ENCODE peak calls at places on chromosomes 6 and 20, in six cellular contexts. D, Q, K, Z, J and N are unnamed samples.
A peak's percentile ranks its signal among the peaks of the same experiment; 100 is the strongest.

GRCh38 chr6:49988900-49989299 is 19.5 kb upstream of the DEFB113 start:
- DNase-seq in Z (no peak), Q (no peak), J (no peak), K (no peak), D (no peak), N (no peak)

GRCh38 chr6:37048851-37049734 is 43.6 kb downstream of the FGD2 start:
- DNase-seq in D (no peak), Z (no peak), J (peak; percentile 95), Q (peak; percentile 78), K (peak; percentile 70), N (peak; percentile 84)

GRCh38 chr6:93343476-93343875 is 75.9 kb downstream of the EPHA7 start:
- DNase-seq in Z (no peak), D (no peak), K (no peak), J (no peak), Q (no peak), N (no peak)

GRCh38 chr6:105318660-105319059 is 84.2 kb downstream of the PREP start:
- DNase-seq in D (no peak), J (peak; percentile 51), K (peak; percentile 78), Z (no peak), Q (no peak), N (peak; percentile 21)

GRCh38 chr6:4640139-4640538 is 136.1 kb upstream of the CDYL start:
- DNase-seq in J (peak; percentile 89), Q (no peak), K (peak; percentile 36), Z (no peak), D (no peak), N (peak; percentile 32)

GRCh38 chr6:68326762-68327161 is 308.3 kb upstream of the ADGRB3 start:
- DNase-seq in Q (no peak), K (no peak), D (no peak), J (no peak), Z (no peak), N (no peak)

GRCh38 chr20:44066645-44067606 is 120.1 kb downstream of the JPH2 start:
- DNase-seq in J (no peak), Q (no peak), D (peak; percentile 48), K (no peak), Z (no peak), N (no peak)

GRCh38 chr6:79269877-79270276 is 35.4 kb upstream of the HMGN3 start:
- DNase-seq in Z (no peak), D (no peak), K (peak; percentile 80), J (peak; percentile 43), Q (no peak), N (peak; percentile 71)

GRCh38 chr6:12007915-12008286 is 4.2 kb upstream of the HIVEP1 start:
- DNase-seq in Z (no peak), J (no peak), K (no peak), Q (no peak), D (no peak), N (no peak)

GRCh38 chr6:15501806-15502450 is 160.9 kb downstream of the DTNBP1 start:
- DNase-seq in J (peak; percentile 81), Z (peak; percentile 80), K (peak; percentile 70), D (no peak), Q (no peak), N (peak; percentile 78)

GRCh38 chr6:162976141-162976540 is 248.4 kb downstream of the PACRG start:
- DNase-seq in Z (no peak), Q (no peak), D (no peak), J (no peak), K (no peak), N (no peak)

GRCh38 chr20:53412600-53413187 is 180.9 kb downstream of the ZNF217 start:
- DNase-seq in Q (no peak), D (no peak), K (no peak), Z (no peak), J (no peak), N (no peak)

GRCh38 chr6:52317841-52318581 is 33.5 kb upstream of the MCM3 start:
- DNase-seq in J (peak; percentile 61), D (no peak), Q (no peak), Z (no peak), K (peak; percentile 30), N (peak; percentile 68)

GRCh38 chr20:63567382-63568169 is 6.5 kb downstream of the HELZ2 start:
- DNase-seq in J (no peak), Z (no peak), Q (peak; percentile 62), D (no peak), K (no peak), N (no peak)

GRCh38 chr6:69732640-69733039 is 64.2 kb downstream of the LMBRD1 start:
- DNase-seq in K (no peak), J (no peak), Z (no peak), Q (no peak), D (no peak), N (peak; percentile 31)

GRCh38 chr20:45407067-45407745 is 883 bp upstream of the DBNDD2 start:
- DNase-seq in K (peak; percentile 21), Z (peak; percentile 58), Q (no peak), J (no peak), D (peak; percentile 65), N (peak; percentile 31)

GRCh38 chr6:134060491-134061106 is 8.2 kb upstream of the SLC2A12 start:
- DNase-seq in J (peak; percentile 79), K (peak; percentile 83), Q (no peak), D (no peak), Z (no peak), N (peak; percentile 84)

GRCh38 chr20:42067174-42067573 is 449.0 kb upstream of the CHD6 start:
- DNase-seq in J (no peak), Z (no peak), Q (no peak), D (no peak), K (no peak), N (no peak)

GRCh38 chr20:19889011-19889953 is 127.9 kb upstream of the NAA20 start:
- DNase-seq in Z (peak; percentile 71), Q (no peak), J (peak; percentile 76), D (no peak), K (peak; percentile 91), N (peak; percentile 82)

GRCh38 chr6:34239240-34239825 is 2.7 kb downstream of the HMGA1 start:
- DNase-seq in K (no peak), Z (peak; percentile 8), D (no peak), Q (no peak), J (no peak), N (no peak)

GRCh38 chr20:6663751-6664388 is 103.6 kb upstream of the BMP2 start:
- DNase-seq in Z (no peak), J (no peak), Q (no peak), D (no peak), K (peak; percentile 23), N (no peak)

GRCh38 chr6:112665815-112666214 is 318.7 kb downstream of the RFPL4B start:
- DNase-seq in D (no peak), Q (no peak), K (peak; percentile 61), Z (no peak), J (peak; percentile 77), N (peak; percentile 10)

GRCh38 chr6:28988536-28989415 is 16.3 kb downstream of the ZNF311 start:
- DNase-seq in Q (peak; percentile 74), D (peak; percentile 47), Z (peak; percentile 29), J (peak; percentile 61), K (peak; percentile 38), N (peak; percentile 52)

GRCh38 chr6:144566868-144567615 is 281.9 kb downstream of the UTRN start:
- DNase-seq in K (peak; percentile 29), Z (no peak), D (no peak), J (no peak), Q (no peak), N (no peak)

GRCh38 chr6:29553268-29554057 is 6.1 kb downstream of the UBD start:
- DNase-seq in K (peak; percentile 9), D (peak; percentile 53), J (peak; percentile 54), Q (peak; percentile 17), Z (no peak), N (peak; percentile 46)

GRCh38 chr20:56795492-56795891 is 166.4 kb downstream of the TFAP2C start:
- DNase-seq in Q (no peak), D (no peak), Z (no peak), K (no peak), J (no peak), N (no peak)

GRCh38 chr6:118548136-118548535 is at the start of gene PLN:
- DNase-seq in Q (no peak), Z (no peak), K (peak; percentile 77), J (no peak), D (no peak), N (no peak)
- H3K4me3 ChIP-seq in Q (no peak within 1 kb of the TSS), Z (peak within 1 kb of the TSS; percentile 26), K (peak within 1 kb of the TSS; percentile 2), J (no peak within 1 kb of the TSS), D (no peak within 1 kb of the TSS), N (no peak within 1 kb of the TSS)

GRCh38 chr6:72037006-72037405 is 150.7 kb downstream of the RIMS1 start:
- DNase-seq in D (no peak), Q (no peak), Z (no peak), J (no peak), K (no peak), N (no peak)

GRCh38 chr6:72040106-72040505 is 153.8 kb downstream of the RIMS1 start:
- DNase-seq in K (no peak), Q (no peak), D (no peak), Z (no peak), J (peak; percentile 8), N (no peak)

GRCh38 chr6:72048080-72048479 is 161.7 kb downstream of the RIMS1 start:
- DNase-seq in J (no peak), D (no peak), Q (no peak), Z (no peak), K (peak; percentile 3), N (no peak)

DNA sequence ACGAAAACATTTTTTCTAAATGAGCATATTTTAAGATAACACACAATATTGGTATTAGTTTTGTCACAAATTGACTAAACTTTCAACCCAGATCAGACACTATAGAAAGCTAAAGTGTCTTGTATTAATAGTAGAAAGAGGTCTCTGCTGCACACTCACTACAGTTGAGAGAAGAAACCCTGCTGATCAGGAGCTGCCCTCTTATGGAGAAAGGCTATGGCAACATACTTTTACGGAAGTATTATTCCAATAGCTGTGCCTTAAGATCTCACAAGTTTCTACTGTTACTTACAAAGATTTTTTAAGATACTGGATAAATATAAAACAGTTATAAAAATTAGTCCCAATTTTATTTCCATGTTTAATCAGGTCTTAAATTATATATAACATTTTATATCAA is 155.7 kb downstream of the RIMS1 start:
- DNase-seq in J (no peak), K (no peak), D (no peak), Z (no peak), Q (no peak), N (peak; percentile 0)
- TF ChIP-seq CTCF in J (no peak), K (no peak), D (peak; percentile 23), Z (no peak), Q (no peak), N (no peak)

DNA sequence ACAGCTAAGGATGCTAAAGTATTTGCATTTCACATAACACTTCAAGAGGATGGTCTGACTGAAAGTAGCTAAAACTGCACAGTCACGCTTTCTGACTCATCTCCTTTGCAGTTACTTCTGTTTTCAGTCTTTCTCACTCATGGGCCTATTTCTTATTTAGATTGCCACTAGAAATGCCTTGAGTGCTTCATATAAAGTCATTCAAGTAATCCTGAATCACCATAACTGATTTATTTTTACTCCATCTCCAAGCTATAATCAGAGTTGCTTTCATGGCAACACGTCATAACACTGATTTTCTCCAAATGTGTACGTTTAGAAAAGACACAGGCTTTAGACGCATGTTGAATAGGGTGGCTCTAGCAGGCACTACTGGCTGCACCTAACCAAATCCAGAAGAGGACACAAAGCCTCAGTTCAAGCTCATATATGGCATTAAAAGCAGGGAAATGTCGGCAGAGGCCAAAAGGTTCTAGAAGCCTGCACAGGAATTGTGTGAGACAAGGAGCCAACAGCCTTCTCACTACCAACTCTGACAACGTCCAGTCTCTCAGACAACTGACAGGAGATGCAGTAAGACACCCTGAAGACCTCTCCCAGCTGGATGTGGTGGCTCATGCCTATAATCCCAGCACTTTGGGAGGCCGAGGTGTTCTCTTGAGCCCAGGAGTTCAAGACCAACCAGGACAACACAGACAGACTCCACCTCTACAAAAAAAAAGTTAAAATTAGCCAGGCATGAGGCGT is 64.1 kb upstream of the BEND6 start:
- DNase-seq in K (peak; percentile 91), Q (no peak), Z (no peak), J (peak; percentile 97), D (no peak), N (peak; percentile 95)
- H3K4me3 ChIP-seq in K (no peak overlapping the region), Q (no peak overlapping the region), Z (no peak overlapping the region), J (no peak overlapping the region), D (no peak overlapping the region), N (no peak overlapping the region)

GRCh38 chr20:32019156-32019510 is 8.9 kb downstream of the CCM2L start:
- DNase-seq in Z (no peak), Q (no peak), D (peak; percentile 84), J (no peak), K (no peak), N (no peak)
- TF ChIP-seq CTCF in Z (no peak), Q (no peak), D (no peak), J (peak; percentile 2), K (no peak), N (no peak)